ENCODE peak calls at places on chromosome 15, in ten cellular contexts. One of them, this sample, is unnamed.

GRCh38 chr15:29925227-29926082 is 103.2 kb upstream of the TJP1 start:
- DNase-seq in CD4-positive, alpha-beta T cell: no peak
- DNase-seq in left ventricle myocardium inferior: peak; percentile 78
- DNase-seq in ACHN: peak; percentile 86
- DNase-seq in HFFc6: peak; percentile 66
- DNase-seq in stimulated activated CD8-positive, alpha-beta memory T cell treated with anti-CD3 and anti-CD28 coated beads, Interleukin-7, amount 100 ng/mL, for 1 hour: no peak
- DNase-seq in IMR-90: peak; percentile 80
- DNase-seq in activated T-cell treated with anti-CD3 and anti-CD28 coated beads for 24 hours: peak; percentile 23
- DNase-seq in NCI-H1930: no peak
- DNase-seq in H4: peak; percentile 81
- DNase-seq in this sample: peak; percentile 60

GRCh38 chr15:50945725-50946124 is 37.2 kb downstream of the AP4E1 start:
- DNase-seq in CD4-positive, alpha-beta T cell: no peak
- DNase-seq in left ventricle myocardium inferior: no peak
- DNase-seq in ACHN: no peak
- DNase-seq in HFFc6: no peak
- DNase-seq in stimulated activated CD8-positive, alpha-beta memory T cell treated with anti-CD3 and anti-CD28 coated beads, Interleukin-7, amount 100 ng/mL, for 1 hour: no peak
- DNase-seq in IMR-90: peak; percentile 28
- DNase-seq in activated T-cell treated with anti-CD3 and anti-CD28 coated beads for 24 hours: no peak
- DNase-seq in NCI-H1930: no peak
- DNase-seq in H4: no peak
- DNase-seq in this sample: no peak

GRCh38 chr15:78093242-78094020 is 1.1 kb downstream of the SH2D7 start:
- DNase-seq in CD4-positive, alpha-beta T cell: no peak
- DNase-seq in left ventricle myocardium inferior: no peak
- DNase-seq in ACHN: peak; percentile 89
- DNase-seq in HFFc6: peak; percentile 72
- DNase-seq in stimulated activated CD8-positive, alpha-beta memory T cell treated with anti-CD3 and anti-CD28 coated beads, Interleukin-7, amount 100 ng/mL, for 1 hour: no peak
- DNase-seq in IMR-90: peak; percentile 95
- DNase-seq in activated T-cell treated with anti-CD3 and anti-CD28 coated beads for 24 hours: no peak
- DNase-seq in NCI-H1930: no peak
- DNase-seq in H4: peak; percentile 80
- DNase-seq in this sample: peak; percentile 87

GRCh38 chr15:79769081-79769481 is 127.7 kb downstream of the MTHFS start:
- DNase-seq in CD4-positive, alpha-beta T cell: no peak
- DNase-seq in left ventricle myocardium inferior: no peak
- DNase-seq in ACHN: peak; percentile 16
- DNase-seq in HFFc6: peak; percentile 9
- DNase-seq in stimulated activated CD8-positive, alpha-beta memory T cell treated with anti-CD3 and anti-CD28 coated beads, Interleukin-7, amount 100 ng/mL, for 1 hour: no peak
- DNase-seq in IMR-90: no peak
- DNase-seq in activated T-cell treated with anti-CD3 and anti-CD28 coated beads for 24 hours: no peak
- DNase-seq in NCI-H1930: no peak
- DNase-seq in H4: no peak
- DNase-seq in this sample: peak; percentile 57

GRCh38 chr15:45200001-45200798 is 12.4 kb upstream of the SHF start:
- DNase-seq in CD4-positive, alpha-beta T cell: peak; percentile 98
- DNase-seq in left ventricle myocardium inferior: peak; percentile 92
- DNase-seq in ACHN: peak; percentile 87
- DNase-seq in HFFc6: peak; percentile 98
- DNase-seq in stimulated activated CD8-positive, alpha-beta memory T cell treated with anti-CD3 and anti-CD28 coated beads, Interleukin-7, amount 100 ng/mL, for 1 hour: peak; percentile 95
- DNase-seq in IMR-90: peak; percentile 98
- DNase-seq in activated T-cell treated with anti-CD3 and anti-CD28 coated beads for 24 hours: peak; percentile 95
- DNase-seq in NCI-H1930: peak; percentile 89
- DNase-seq in H4: peak; percentile 96
- DNase-seq in this sample: peak; percentile 78

GRCh38 chr15:70242962-70243685 is 145.4 kb upstream of the TLE3 start:
- DNase-seq in CD4-positive, alpha-beta T cell: peak; percentile 30
- DNase-seq in left ventricle myocardium inferior: no peak
- DNase-seq in ACHN: no peak
- DNase-seq in HFFc6: no peak
- DNase-seq in stimulated activated CD8-positive, alpha-beta memory T cell treated with anti-CD3 and anti-CD28 coated beads, Interleukin-7, amount 100 ng/mL, for 1 hour: no peak
- DNase-seq in IMR-90: no peak
- DNase-seq in activated T-cell treated with anti-CD3 and anti-CD28 coated beads for 24 hours: no peak
- DNase-seq in NCI-H1930: no peak
- DNase-seq in H4: no peak
- DNase-seq in this sample: no peak

GRCh38 chr15:57554063-57554820 is 37.5 kb upstream of the MYZAP start:
- DNase-seq in CD4-positive, alpha-beta T cell: no peak
- DNase-seq in left ventricle myocardium inferior: no peak
- DNase-seq in ACHN: no peak
- DNase-seq in HFFc6: no peak
- DNase-seq in stimulated activated CD8-positive, alpha-beta memory T cell treated with anti-CD3 and anti-CD28 coated beads, Interleukin-7, amount 100 ng/mL, for 1 hour: no peak
- DNase-seq in IMR-90: no peak
- DNase-seq in activated T-cell treated with anti-CD3 and anti-CD28 coated beads for 24 hours: no peak
- DNase-seq in NCI-H1930: no peak
- DNase-seq in H4: no peak
- DNase-seq in this sample: no peak

GRCh38 chr15:27495963-27496459 is 525.0 kb downstream of the GABRG3 start:
- DNase-seq in CD4-positive, alpha-beta T cell: no peak
- DNase-seq in left ventricle myocardium inferior: no peak
- DNase-seq in ACHN: no peak
- DNase-seq in HFFc6: no peak
- DNase-seq in stimulated activated CD8-positive, alpha-beta memory T cell treated with anti-CD3 and anti-CD28 coated beads, Interleukin-7, amount 100 ng/mL, for 1 hour: no peak
- DNase-seq in IMR-90: no peak
- DNase-seq in activated T-cell treated with anti-CD3 and anti-CD28 coated beads for 24 hours: no peak
- DNase-seq in NCI-H1930: no peak
- DNase-seq in H4: no peak
- DNase-seq in this sample: no peak

GRCh38 chr15:55816017-55816416 is 73.1 kb upstream of the PRTG start:
- DNase-seq in CD4-positive, alpha-beta T cell: no peak
- DNase-seq in left ventricle myocardium inferior: no peak
- DNase-seq in ACHN: no peak
- DNase-seq in HFFc6: peak; percentile 6
- DNase-seq in stimulated activated CD8-positive, alpha-beta memory T cell treated with anti-CD3 and anti-CD28 coated beads, Interleukin-7, amount 100 ng/mL, for 1 hour: no peak
- DNase-seq in IMR-90: peak; percentile 48
- DNase-seq in activated T-cell treated with anti-CD3 and anti-CD28 coated beads for 24 hours: no peak
- DNase-seq in NCI-H1930: no peak
- DNase-seq in H4: no peak
- DNase-seq in this sample: peak; percentile 29